ENCODE peak calls at places on chromosomes 3 and 15, in seven cellular contexts. D, S, R, B, H, X and L are unnamed samples. For H3K9me3 and H3K4me1, the result is how much of the 10 kb centered on the place peaks cover.

GRCh38 chr3:192417012-192417411 is 310.3 kb downstream of the FGF12 start:
- DNase-seq in H (no peak), S (no peak), R (no peak), X (no peak), D (no peak), B (no peak), L (no peak)

GRCh38 chr15:77602800-77603199 is 29.9 kb downstream of the LINGO1 start:
- DNase-seq in H (no peak), S (no peak), B (no peak), R (no peak), X (no peak), D (no peak), L (no peak)

GRCh38 chr3:38111201-38111600 is 25.7 kb downstream of the ACAA1 start:
- DNase-seq in R (no peak), S (no peak), D (no peak), B (no peak), H (no peak), X (no peak), L (no peak)

GRCh38 chr15:76335851-76336253 is 721 bp upstream of the ISL2 start:
- DNase-seq in X (no peak), D (peak), B (peak), R (peak), S (no peak), H (no peak), L (no peak)

GRCh38 chr3:184570035-184570434 is 8.4 kb downstream of the EPHB3 start:
- DNase-seq in S (no peak), R (no peak), B (no peak), X (no peak), D (no peak), H (no peak), L (no peak)

GRCh38 chr15:74040115-74040850 is 42.1 kb downstream of the GOLGA6A start:
- DNase-seq in S (no peak), R (no peak), H (no peak), B (no peak), D (peak), X (peak), L (no peak)

GRCh38 chr3:189862385-189863023 is 231.3 kb downstream of the TP63 start:
- DNase-seq in H (no peak), S (no peak), X (no peak), B (no peak), R (no peak), D (no peak), L (no peak)

GRCh38 chr3:12120374-12121140 is 38.2 kb downstream of the TIMP4 start:
- DNase-seq in B (no peak), D (no peak), X (no peak), S (no peak), H (no peak), R (no peak), L (no peak)

GRCh38 chr3:12708584-12709192 is 44.8 kb upstream of the RAF1 start:
- DNase-seq in X (peak), S (peak), B (no peak), H (no peak), R (peak), D (no peak), L (no peak)

GRCh38 chr15:64878708-64879107 is 33.0 kb upstream of the ANKDD1A start:
- DNase-seq in D (no peak), B (no peak), S (no peak), R (no peak), H (no peak), X (no peak), L (no peak)

GRCh38 chr3:194574639-194575483 is 58.4 kb downstream of the TMEM44 start:
- DNase-seq in R (peak), B (no peak), H (no peak), X (no peak), S (no peak), D (no peak), L (no peak)

GRCh38 chr15:90607361-90607760 is 77.6 kb downstream of the CRTC3 start:
- DNase-seq in B (no peak), X (no peak), S (no peak), D (no peak), H (no peak), R (no peak), L (no peak)

GRCh38 chr3:60188803-60189202 is 1062.4 kb downstream of the FHIT start:
- DNase-seq in X (no peak), S (no peak), H (no peak), B (no peak), D (no peak), R (no peak), L (no peak)

GRCh38 chr3:191962324-191962723 is 501.4 kb downstream of the PYDC2 start:
- DNase-seq in X (no peak), D (no peak), B (no peak), H (no peak), R (no peak), S (no peak), L (no peak)

GRCh38 chr3:148075829-148076716 is 621.6 kb upstream of the AGTR1 start:
- DNase-seq in R (peak), D (peak), S (peak), H (peak), X (peak), B (no peak), L (peak)

GRCh38 chr3:123152656-123153055 is 49.1 kb upstream of the SEC22A start:
- DNase-seq in H (no peak), S (no peak), R (no peak), X (no peak), B (no peak), D (no peak), L (no peak)

GRCh38 chr3:8183627-8184026 is 318.0 kb upstream of the LMCD1 start:
- DNase-seq in B (no peak), S (peak), H (no peak), D (peak), R (no peak), X (no peak), L (no peak)

GRCh38 chr3:150663461-150663860 is 40.3 kb downstream of the ERICH6 start:
- DNase-seq in D (no peak), X (no peak), S (no peak), H (no peak), R (no peak), B (no peak), L (no peak)

GRCh38 chr3:119173325-119173724 is at the start of gene UPK1B:
- DNase-seq in R (peak), D (peak), X (no peak), H (no peak), B (no peak), S (peak), L (peak)

GRCh38 chr15:61227269-61228024 is 1.7 kb downstream of the RORA start:
- DNase-seq in R (no peak), X (peak), B (no peak), H (no peak), D (peak), S (peak), L (no peak)

GRCh38 chr3:16546186-16547004 is 32.9 kb upstream of the RFTN1 start:
- DNase-seq in B (no peak), D (no peak), H (no peak), S (no peak), R (peak), X (no peak), L (no peak)

GRCh38 chr3:44885618-44886017 is 11.2 kb downstream of the TGM4 start:
- DNase-seq in S (no peak), H (peak), B (no peak), R (peak), X (peak), D (peak), L (no peak)

GRCh38 chr15:61994216-61994615 is 66.0 kb downstream of the VPS13C start:
- DNase-seq in H (no peak), X (no peak), R (no peak), D (no peak), S (no peak), B (no peak), L (no peak)

GRCh38 chr3:30426319-30426993 is 179.9 kb upstream of the TGFBR2 start:
- DNase-seq in R (no peak), B (no peak), S (peak), D (peak), H (no peak), X (peak), L (no peak)

GRCh38 chr15:67461735-67462134 is 59.2 kb upstream of the C15orf61 start:
- DNase-seq in R (no peak), D (no peak), S (no peak), H (no peak), B (no peak), X (no peak), L (no peak)

GRCh38 chr3:194632983-194633348 is 253 bp downstream of the TMEM44 start:
- DNase-seq in X (peak), D (peak), S (no peak), B (no peak), H (no peak), R (no peak), L (no peak)

GRCh38 chr3:42387802-42388651 is 22.4 kb downstream of the LYZL4 start:
- DNase-seq in B (no peak), D (no peak), S (no peak), X (no peak), H (no peak), R (no peak), L (no peak)

GRCh38 chr3:169619793-169620192 is 43.7 kb downstream of the MECOM start:
- DNase-seq in H (no peak), R (peak), X (no peak), D (no peak), S (no peak), B (no peak), L (no peak)

GRCh38 chr3:119034256-119035013 is at the start of gene IGSF11:
- DNase-seq in H (no peak), X (peak), R (peak), B (peak), D (peak), S (peak), L (peak)

GRCh38 chr3:98780343-98780742 is 17.2 kb downstream of the ST3GAL6 start:
- DNase-seq in B (no peak), R (no peak), D (no peak), X (no peak), S (no peak), H (no peak), L (no peak)

GRCh38 chr15:39154776-39155175 is 426.1 kb upstream of the THBS1 start:
- DNase-seq in B (no peak), H (no peak), S (no peak), R (no peak), D (no peak), X (no peak), L (no peak)

GRCh38 chr15:47959617-47960398 is 161.0 kb upstream of the SLC24A5 start:
- DNase-seq in B (no peak), R (no peak), H (no peak), D (no peak), X (peak), S (no peak), L (no peak)

GRCh38 chr3:52056521-52056967 is at the start of gene DUSP7:
- DNase-seq in D (peak), B (peak), X (peak), H (no peak), R (peak), S (peak), L (no peak)

GRCh38 chr3:172546628-172547214 is 23.5 kb upstream of the TNFSF10 start:
- DNase-seq in S (no peak), R (no peak), H (no peak), X (no peak), B (no peak), D (no peak), L (no peak)

GRCh38 chr3:127389913-127390312 is 102.1 kb upstream of the PRR20G start:
- DNase-seq in D (no peak), X (no peak), B (no peak), R (no peak), S (no peak), H (no peak), L (no peak)

GRCh38 chr3:52351762-52352055 is 35.6 kb downstream of the DNAH1 start:
- DNase-seq in D (no peak), B (no peak), R (no peak), S (no peak), X (no peak), H (no peak), L (no peak)

GRCh38 chr3:129366312-129366831 is 62.1 kb downstream of the EFCAB12 start:
- DNase-seq in B (no peak), R (no peak), D (no peak), H (no peak), S (no peak), X (no peak), L (no peak)

GRCh38 chr15:91496754-91497691 is 356.5 kb upstream of the SLCO3A1 start:
- DNase-seq in B (no peak), S (no peak), R (no peak), H (no peak), X (no peak), D (no peak), L (no peak)

GRCh38 chr3:125163739-125164601 is 48.6 kb downstream of the SLC12A8 start:
- DNase-seq in H (no peak), X (peak), S (peak), B (no peak), R (peak), D (peak), L (no peak)

GRCh38 chr15:34999906-35000305 is 11.8 kb upstream of the ZNF770 start:
- DNase-seq in X (no peak), S (no peak), R (no peak), H (no peak), D (no peak), B (no peak), L (no peak)
- H3K9me3 ChIP-seq in X (under half), S (under half), R (under half), H (under half), D (under half), B (under half), L (under half)

GRCh38 chr3:4396006-4396405 is 71.1 kb downstream of the SUMF1 start:
- DNase-seq in S (no peak), H (no peak), X (no peak), R (no peak), D (no peak), B (no peak), L (no peak)

GRCh38 chr3:4392992-4393391 is 74.1 kb downstream of the SUMF1 start:
- DNase-seq in S (no peak), X (no peak), H (no peak), B (no peak), D (no peak), R (no peak), L (no peak)

GRCh38 chr3:4395448-4395847 is 71.6 kb downstream of the SUMF1 start:
- DNase-seq in H (no peak), R (no peak), X (no peak), B (no peak), S (no peak), D (no peak), L (no peak)

GRCh38 chr3:4394048-4394447 is 73.0 kb downstream of the SUMF1 start:
- DNase-seq in D (no peak), S (no peak), R (no peak), H (no peak), X (no peak), B (no peak), L (no peak)

GRCh38 chr3:4394567-4394966 is 72.5 kb downstream of the SUMF1 start:
- DNase-seq in H (no peak), X (no peak), B (no peak), D (no peak), R (no peak), S (no peak), L (no peak)
- H3K4me1 ChIP-seq in H (under half), X (under half), B (under half), D (under half), R (under half), S (under half), L (under half)

DNA sequence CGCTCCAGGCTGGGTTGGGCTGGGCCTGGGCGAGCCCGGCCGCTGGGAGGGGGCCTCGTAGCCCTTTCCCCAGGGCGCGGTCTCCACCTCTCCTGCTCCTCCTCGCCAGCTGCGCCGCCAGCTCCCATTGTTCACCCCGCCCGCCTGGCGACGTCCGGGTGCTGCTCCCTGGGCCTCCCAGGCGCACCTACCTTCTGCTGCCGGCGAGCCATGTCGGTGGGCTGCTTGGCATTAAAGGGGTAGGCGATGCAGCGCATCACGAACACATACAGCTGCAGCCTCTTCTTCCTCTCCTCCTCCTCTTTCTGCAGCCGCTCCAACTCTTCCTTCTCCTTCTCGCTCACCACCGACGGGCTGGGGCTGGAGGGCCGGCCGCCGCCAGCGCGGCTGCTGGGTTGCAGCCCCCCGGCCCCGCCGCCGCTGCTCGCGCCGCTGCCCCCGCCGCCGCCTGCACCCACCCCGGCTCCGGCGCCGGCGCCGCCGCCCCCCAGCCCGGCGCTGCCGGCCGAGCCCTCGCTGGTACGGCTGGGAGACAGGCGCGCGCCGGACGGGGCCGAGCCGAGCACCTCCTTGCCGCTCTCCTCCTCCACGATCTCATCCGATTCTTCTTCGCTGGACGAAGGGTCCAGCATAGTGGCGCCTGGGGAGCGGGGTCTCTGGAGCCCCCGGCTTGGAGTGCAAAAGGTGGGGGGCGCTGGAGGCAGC is 666 bp downstream of the CADPS start:
- DNase-seq in B (no peak), S (peak), H (no peak), D (no peak), X (peak), R (no peak), L (no peak)
- H3K9me3 ChIP-seq in B (under half), S (under half), H (under half), D (under half), X (under half), R (under half), L (under half)

DNA sequence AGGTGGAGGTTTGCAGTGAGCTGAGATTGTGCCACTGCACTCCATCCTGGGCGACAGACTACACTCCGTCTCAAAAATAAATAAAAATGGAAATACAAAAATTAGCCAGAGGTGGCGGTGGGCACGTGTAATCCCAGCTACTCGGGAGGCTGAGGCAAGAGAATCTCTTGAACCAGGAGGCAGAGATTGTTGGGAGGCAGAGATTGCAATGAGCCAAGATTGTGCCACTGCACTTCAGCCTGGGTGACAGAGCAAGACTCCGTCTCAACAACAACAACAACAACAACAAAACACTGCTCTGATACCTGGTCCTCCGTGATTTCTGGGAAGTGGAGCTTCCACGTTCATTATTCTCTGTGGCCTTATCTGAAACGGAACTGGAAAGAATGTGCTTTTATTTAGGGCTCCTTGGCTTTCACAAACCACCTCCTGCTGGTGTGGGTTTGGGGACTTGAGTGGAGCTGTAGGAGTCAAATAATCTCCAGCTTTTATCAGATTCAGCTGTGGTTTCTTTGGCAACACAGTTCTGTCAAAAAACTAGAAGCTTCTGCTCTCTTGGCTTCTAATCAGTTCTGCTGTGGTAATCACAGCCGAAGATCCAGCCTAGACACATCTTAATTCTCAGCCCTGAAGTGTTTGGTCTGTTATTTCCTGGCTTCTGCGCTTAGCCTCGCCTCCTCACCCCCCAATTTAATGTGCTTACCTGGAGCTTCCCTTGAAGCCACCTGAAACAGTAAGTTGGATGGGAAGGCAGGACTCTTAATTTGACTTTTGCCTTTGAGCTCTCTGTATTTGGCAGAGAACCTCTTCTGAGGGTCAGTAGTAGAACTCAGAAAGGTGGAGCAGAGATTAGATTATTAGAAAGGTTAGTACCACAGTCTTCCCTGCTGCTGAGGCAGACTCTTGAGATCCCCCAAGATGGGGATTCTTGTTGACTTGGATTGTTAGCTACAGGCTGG is 21.4 kb downstream of the IRAK2 start:
- DNase-seq in H (no peak), S (no peak), D (no peak), X (no peak), B (no peak), R (no peak), L (no peak)
- H3K4me1 ChIP-seq in H (under half), S (under half), D (under half), X (under half), B (under half), R (under half), L (under half)

GRCh38 chr15:22258402-22259150 is 178.2 kb downstream of the OR4M2 start:
- DNase-seq in B (no peak), S (no peak), H (no peak), D (no peak), X (no peak), R (no peak), L (no peak)
- H3K9me3 ChIP-seq in B (under half), S (under half), H (under half), D (half or more), X (under half), R (under half), L (under half)

GRCh38 chr3:61897848-61898247 is 336.5 kb downstream of the PTPRG start:
- DNase-seq in B (no peak), X (no peak), H (no peak), S (no peak), R (no peak), D (no peak), L (no peak)
- H3K4me1 ChIP-seq in B (under half), X (under half), H (under half), S (under half), R (under half), D (under half), L (under half)

GRCh38 chr3:116897382-116897781 is 187.8 kb downstream of the TUSC7 start:
- DNase-seq in H (no peak), D (no peak), B (no peak), S (no peak), X (no peak), R (no peak), L (no peak)

DNA sequence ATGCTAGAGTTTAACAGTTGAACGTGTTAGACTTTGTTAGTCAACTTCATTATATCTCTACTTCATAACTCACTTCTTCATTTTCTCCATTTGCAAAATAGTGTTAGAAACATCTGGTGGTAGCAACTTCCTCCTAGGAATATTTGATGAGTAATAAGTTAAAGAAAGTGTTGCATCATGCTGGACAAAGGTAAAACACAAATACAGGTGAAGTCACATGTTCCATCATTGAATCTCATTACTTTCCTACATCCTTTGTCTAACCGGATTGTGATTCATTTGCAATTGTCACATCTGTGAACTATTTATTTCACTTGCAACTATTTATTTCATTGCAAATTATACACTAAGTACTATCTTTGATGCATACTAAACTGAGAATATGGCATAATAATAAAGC is 186.5 kb downstream of the TUSC7 start:
- DNase-seq in R (no peak), B (no peak), D (no peak), H (no peak), X (peak), S (no peak), L (no peak)
- H3K9me3 ChIP-seq in R (under half), B (under half), D (under half), H (under half), X (under half), S (under half), L (under half)

DNA sequence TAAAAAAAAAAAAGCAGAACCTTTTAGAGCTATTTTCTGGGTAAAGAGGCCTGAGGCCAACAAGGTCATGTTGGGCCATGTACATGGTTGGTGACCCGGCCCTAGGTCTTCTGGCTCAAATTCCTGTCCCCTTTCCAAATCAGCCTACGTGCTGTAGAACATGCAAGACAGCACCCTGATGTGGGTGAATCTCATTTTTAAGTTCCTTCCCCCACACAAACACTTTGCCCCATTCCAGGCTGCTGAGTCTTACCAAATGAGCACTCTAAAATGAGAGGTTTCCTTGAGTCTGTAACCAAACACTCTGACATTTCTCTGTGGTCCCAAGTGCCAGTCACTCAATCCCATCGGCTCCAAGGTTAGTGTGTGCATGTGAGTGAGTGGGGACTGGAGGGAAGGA is 9.4 kb downstream of the BCL6 start:
- DNase-seq in D (no peak), H (no peak), R (no peak), X (no peak), B (no peak), S (no peak), L (no peak)
- H3K4me1 ChIP-seq in D (under half), H (under half), R (under half), X (under half), B (under half), S (under half), L (under half)